ENCODE peak calls at places on chromosomes 2 and 18, in four cellular contexts. T, B, K and Q are unnamed samples.
A peak's percentile ranks its signal among the peaks of the same experiment; 100 is the strongest.

GRCh38 chr2:43106767-43107527 is 119.5 kb downstream of the ZFP36L2 start:
- DNase-seq in T (no peak), K (no peak), B (no peak), Q (no peak)

GRCh38 chr2:219758907-219759680 is 131.7 kb downstream of the SLC4A3 start:
- DNase-seq in B (no peak), T (no peak), K (no peak), Q (no peak)

GRCh38 chr2:85173909-85174308 is 40.7 kb downstream of the TCF7L1 start:
- DNase-seq in T (no peak), B (no peak), K (no peak), Q (no peak)

GRCh38 chr2:199933466-199933865 is 21.8 kb downstream of the TYW5 start:
- DNase-seq in K (no peak), T (no peak), B (no peak), Q (no peak)

GRCh38 chr2:3423492-3424170 is 44.1 kb downstream of the TRAPPC12 start:
- DNase-seq in B (peak; percentile 62), K (peak; percentile 72), T (peak; percentile 49), Q (peak; percentile 69)

GRCh38 chr2:219003267-219003634 is 10.0 kb upstream of the CRYBA2 start:
- DNase-seq in B (no peak), K (no peak), T (no peak), Q (no peak)

GRCh38 chr2:27752551-27753237 is 18.8 kb upstream of the MRPL33 start:
- DNase-seq in B (no peak), T (peak; percentile 72), K (peak; percentile 34), Q (no peak)

GRCh38 chr2:235740821-235741220 is 247.0 kb downstream of the AGAP1 start:
- DNase-seq in K (no peak), B (no peak), T (no peak), Q (no peak)

GRCh38 chr2:127675335-127676261 is at the start of gene LIMS2:
- DNase-seq in K (no peak), T (no peak), B (no peak), Q (no peak)

GRCh38 chr2:109210431-109211200 is 81.6 kb downstream of the SH3RF3 start:
- DNase-seq in B (no peak), K (no peak), T (no peak), Q (no peak)

GRCh38 chr2:32993140-32993539 is 46.4 kb downstream of the LTBP1 start:
- DNase-seq in T (no peak), K (no peak), B (no peak), Q (no peak)

GRCh38 chr2:132429351-132429750 is 12.7 kb downstream of the GPR39 start:
- DNase-seq in T (no peak), B (no peak), K (no peak), Q (no peak)

GRCh38 chr2:202109737-202110184 is 36.7 kb downstream of the KIAA2012 start:
- DNase-seq in T (no peak), B (no peak), K (peak; percentile 30), Q (no peak)

GRCh38 chr2:228657807-228658402 is 476.4 kb upstream of the SPHKAP start:
- DNase-seq in T (no peak), B (peak; percentile 50), K (no peak), Q (no peak)

GRCh38 chr2:9686061-9686460 is 55.3 kb upstream of the YWHAQ start:
- DNase-seq in T (no peak), K (no peak), B (no peak), Q (no peak)

GRCh38 chr2:84846041-84846663 is 34.7 kb downstream of the TRABD2A start:
- DNase-seq in K (no peak), T (no peak), B (peak; percentile 40), Q (no peak)

GRCh38 chr18:40841473-40841872 is 1113.6 kb upstream of the PIK3C3 start:
- DNase-seq in K (no peak), T (no peak), B (no peak), Q (no peak)

GRCh38 chr2:63788070-63788469 is 53.6 kb upstream of the UGP2 start:
- DNase-seq in T (no peak), K (no peak), B (no peak), Q (no peak)

GRCh38 chr18:78295271-78295670 is 684.3 kb upstream of the SALL3 start:
- DNase-seq in K (no peak), T (no peak), B (no peak), Q (no peak)

GRCh38 chr2:88442501-88442900 is 10.0 kb downstream of the FOXI3 start:
- DNase-seq in B (no peak), T (no peak), K (no peak), Q (no peak)

GRCh38 chr18:23701017-23701416 is 11.8 kb downstream of the LAMA3 start:
- DNase-seq in B (peak; percentile 17), K (no peak), T (no peak), Q (no peak)

GRCh38 chr2:178163395-178163794 is 30.9 kb upstream of the OSBPL6 start:
- DNase-seq in T (no peak), K (no peak), B (peak; percentile 12), Q (no peak)

GRCh38 chr2:240429872-240430491 is 5.5 kb upstream of the GPC1 start:
- DNase-seq in K (no peak), B (no peak), T (peak; percentile 10), Q (no peak)

GRCh38 chr2:239109041-239109915 is 261.4 kb downstream of the TWIST2 start:
- DNase-seq in B (no peak), T (no peak), K (no peak), Q (no peak)

GRCh38 chr2:236208281-236208900 is 40.2 kb upstream of the GBX2 start:
- DNase-seq in B (no peak), T (no peak), K (no peak), Q (no peak)

GRCh38 chr18:34039194-34039593 is 185.5 kb downstream of the NOL4 start:
- DNase-seq in T (no peak), K (no peak), B (peak; percentile 48), Q (no peak)

GRCh38 chr2:3418766-3419165 is 39.3 kb downstream of the TRAPPC12 start:
- DNase-seq in B (no peak), K (no peak), T (no peak), Q (no peak)

GRCh38 chr18:37335337-37335736 is 230.3 kb downstream of the CELF4 start:
- DNase-seq in K (no peak), B (no peak), T (no peak), Q (no peak)
- TF ChIP-seq CTCF in K (no peak), B (no peak), T (no peak), Q (no peak)

GRCh38 chr2:54115284-54116137 is at the start of gene ACYP2:
- DNase-seq in K (peak; percentile 97), T (peak; percentile 94), B (peak; percentile 97), Q (peak; percentile 91)
- TF ChIP-seq CTCF in K (no peak), T (no peak), B (no peak), Q (no peak)

GRCh38 chr2:1674276-1674675 is 70.0 kb downstream of the PXDN start:
- DNase-seq in B (no peak), T (no peak), K (no peak), Q (no peak)
- TF ChIP-seq CTCF in B (no peak), T (no peak), K (no peak), Q (no peak)

GRCh38 chr2:58764321-58765099 is 523.4 kb upstream of the FANCL start:
- DNase-seq in K (no peak), T (no peak), B (no peak), Q (no peak)
- TF ChIP-seq CTCF in K (no peak), T (no peak), B (no peak), Q (no peak)

DNA sequence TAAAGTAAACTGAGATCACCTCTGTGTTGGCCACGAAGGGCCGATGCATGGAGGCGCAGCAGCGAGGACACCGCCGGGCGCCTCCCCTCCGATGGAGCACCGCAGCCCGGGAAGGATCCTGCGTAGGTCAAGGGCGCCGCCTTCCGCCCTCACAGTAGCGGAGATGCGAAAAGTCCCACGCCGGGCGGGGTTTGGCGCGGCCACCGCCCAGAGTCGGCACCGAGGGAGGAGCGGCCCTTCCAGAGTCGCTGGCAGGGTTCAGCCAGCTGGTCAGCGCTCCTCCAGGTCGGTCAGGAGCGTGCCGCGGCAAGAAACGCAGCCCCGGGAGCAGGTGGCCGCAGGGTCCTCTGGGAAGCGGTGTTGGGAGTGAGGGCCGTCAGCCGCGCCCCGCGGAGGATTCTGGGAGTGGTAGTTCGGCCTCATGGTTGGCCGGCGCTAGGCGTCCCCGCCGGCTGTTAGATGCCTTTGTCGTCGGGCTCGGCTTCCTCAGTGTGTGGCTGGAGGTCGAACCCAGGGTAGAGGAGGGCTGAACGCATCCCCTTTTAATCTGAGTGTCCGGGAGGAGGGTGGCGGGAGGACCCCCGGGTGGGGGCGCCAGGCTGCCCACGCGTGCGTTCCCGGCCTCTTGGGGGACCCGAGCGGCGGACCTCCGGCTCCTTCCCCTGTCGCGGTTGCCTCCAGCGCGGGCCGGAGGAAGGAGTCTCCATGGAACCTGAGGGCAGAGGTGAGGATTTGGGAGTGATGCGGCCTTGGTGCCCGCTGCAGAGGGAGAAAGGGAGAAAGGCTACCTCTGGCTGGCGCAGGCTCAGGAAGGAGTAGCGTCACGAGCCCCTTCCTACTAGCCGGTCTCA is at the start of gene ZNF892:
- DNase-seq in B (peak; percentile 88), K (peak; percentile 94), T (peak; percentile 96), Q (peak; percentile 94)
- TF ChIP-seq CTCF in B (peak; percentile 56), K (peak; percentile 3), T (no peak), Q (peak; percentile 65)

GRCh38 chr2:192025607-192026006 is 169.1 kb downstream of the TMEFF2 start:
- DNase-seq in K (no peak), T (no peak), B (no peak), Q (no peak)

GRCh38 chr2:192030289-192030688 is 164.4 kb downstream of the TMEFF2 start:
- DNase-seq in K (no peak), B (peak; percentile 16), T (no peak), Q (no peak)

GRCh38 chr2:192026716-192027109 is 168.0 kb downstream of the TMEFF2 start:
- DNase-seq in K (no peak), B (no peak), T (no peak), Q (no peak)

GRCh38 chr2:192026064-192026715 is 168.5 kb downstream of the TMEFF2 start:
- DNase-seq in T (no peak), K (no peak), B (no peak), Q (no peak)

GRCh38 chr2:192029089-192029488 is 165.6 kb downstream of the TMEFF2 start:
- DNase-seq in K (no peak), B (peak; percentile 58), T (no peak), Q (no peak)
- TF ChIP-seq CTCF in K (no peak), B (peak; percentile 41), T (no peak), Q (no peak)

GRCh38 chr2:8572712-8573233 is 109.1 kb upstream of the ID2 start:
- DNase-seq in B (no peak), T (no peak), K (no peak), Q (no peak)

GRCh38 chr2:8571792-8572499 is 109.9 kb upstream of the ID2 start:
- DNase-seq in B (no peak), K (no peak), T (no peak), Q (no peak)

GRCh38 chr2:8569332-8569930 is 112.4 kb upstream of the ID2 start:
- DNase-seq in B (no peak), T (no peak), K (no peak), Q (no peak)

GRCh38 chr2:8570637-8571036 is 111.2 kb upstream of the ID2 start:
- DNase-seq in K (no peak), B (no peak), T (no peak), Q (no peak)

DNA sequence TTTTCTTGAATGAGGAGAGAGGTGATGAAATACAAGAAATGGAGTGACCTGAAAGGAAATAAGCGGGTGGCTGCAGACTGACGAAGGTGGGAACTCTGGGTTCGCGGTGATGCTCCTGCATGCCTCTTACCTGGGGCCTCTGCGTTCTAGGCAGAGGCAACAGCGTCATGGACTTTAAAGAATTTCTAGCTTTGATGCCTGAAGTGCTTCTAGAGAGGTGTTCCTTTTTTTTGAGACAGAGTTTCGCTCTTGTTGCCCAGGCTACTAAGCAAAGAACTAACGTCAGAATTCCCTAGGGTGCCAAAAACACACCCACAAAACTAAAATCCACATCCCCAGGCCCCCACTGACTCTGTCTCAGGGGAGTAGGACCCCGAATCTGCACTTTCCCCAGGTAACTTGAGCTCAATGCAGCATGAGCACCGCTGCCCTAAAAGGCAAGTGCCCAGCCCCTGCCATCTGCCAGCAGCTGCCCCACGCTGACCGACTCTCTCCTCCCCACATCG is 110.5 kb upstream of the ID2 start:
- DNase-seq in K (no peak), B (no peak), T (no peak), Q (no peak)
- TF ChIP-seq CTCF in K (no peak), B (no peak), T (no peak), Q (no peak)